ENCODE peak calls at places on chromosomes 2 and 18, in seven cellular contexts. L is kidney tubule cell; H is ACHN; Y is central memory CD4-positive, alpha-beta T cell; Q is HCEC 1CT; I is NCI-H526 treated with DMSO at 0.1 percent for 48 hours; J is astrocyte. X is an unnamed sample.

GRCh38 chr2:36352024-36352398 is 3.6 kb upstream of the CRIM1 start:
- DNase-seq in Y (peak; percentile 27), L (peak; percentile 59), H (peak; percentile 80), I (peak; percentile 34), J (no peak), Q (peak; percentile 57), X (peak; percentile 35)

GRCh38 chr2:235845245-235845644 is 322.9 kb downstream of the GBX2 start:
- DNase-seq in L (no peak), H (no peak), I (no peak), Q (no peak), J (no peak), Y (no peak), X (no peak)

GRCh38 chr2:15906778-15907177 is 33.6 kb upstream of the MYCN start:
- DNase-seq in H (no peak), L (no peak), Q (no peak), J (no peak), I (no peak), Y (no peak), X (no peak)

GRCh38 chr18:62389761-62390481 is 64.8 kb downstream of the TNFRSF11A start:
- DNase-seq in I (no peak), J (peak; percentile 8), L (no peak), Y (no peak), Q (no peak), H (no peak), X (no peak)

GRCh38 chr2:182320106-182320505 is 106.7 kb downstream of the PDE1A start:
- DNase-seq in I (no peak), Q (no peak), L (no peak), Y (no peak), H (no peak), J (no peak), X (no peak)

GRCh38 chr2:234304945-234305344 is 191.9 kb downstream of the ARL4C start:
- DNase-seq in I (no peak), L (peak; percentile 61), J (peak; percentile 47), Q (peak; percentile 54), H (no peak), Y (no peak), X (no peak)

GRCh38 chr2:164964744-164965143 is 9.4 kb upstream of the SLC38A11 start:
- DNase-seq in Q (no peak), L (no peak), I (no peak), H (no peak), Y (no peak), J (no peak), X (no peak)

GRCh38 chr18:34871435-34871834 is 161.3 kb downstream of the DTNA start:
- DNase-seq in H (peak; percentile 23), I (no peak), Q (no peak), Y (no peak), J (no peak), L (peak; percentile 77), X (no peak)

GRCh38 chr18:10164241-10165160 is 250.7 kb downstream of the VAPA start:
- DNase-seq in I (no peak), J (no peak), H (no peak), L (no peak), Q (no peak), Y (no peak), X (no peak)

GRCh38 chr18:32549248-32549842 is 78.7 kb upstream of the GAREM1 start:
- DNase-seq in H (peak; percentile 35), I (peak; percentile 1), J (peak; percentile 9), Q (peak; percentile 27), Y (peak; percentile 16), L (peak; percentile 59), X (no peak)

GRCh38 chr2:215368493-215368809 is 56.6 kb downstream of the ATIC start:
- DNase-seq in J (no peak), H (no peak), I (no peak), Y (no peak), Q (peak; percentile 0), L (no peak), X (no peak)

GRCh38 chr2:47429795-47430194 is 26.8 kb downstream of the MSH2 start:
- DNase-seq in J (peak; percentile 41), H (peak; percentile 16), I (no peak), Y (no peak), L (no peak), Q (peak; percentile 64), X (no peak)

GRCh38 chr2:171244970-171245782 is 84.5 kb upstream of the TLK1 start:
- DNase-seq in J (peak; percentile 10), I (no peak), Q (peak; percentile 29), H (peak; percentile 11), L (peak; percentile 9), Y (no peak), X (no peak)

GRCh38 chr2:88658890-88659881 is 31.9 kb upstream of the EIF2AK3 start:
- DNase-seq in Y (no peak), I (peak; percentile 11), J (peak; percentile 61), H (no peak), Q (peak; percentile 45), L (peak; percentile 21), X (no peak)

GRCh38 chr2:241821460-241822263 is 12.7 kb downstream of the NEU4 start:
- DNase-seq in J (no peak), L (no peak), I (no peak), Q (no peak), H (no peak), Y (no peak), X (no peak)

GRCh38 chr2:181456660-181457120 is 496 bp upstream of the ITGA4 start:
- DNase-seq in Q (peak; percentile 34), I (no peak), L (peak; percentile 25), Y (peak; percentile 80), J (peak; percentile 20), H (no peak), X (peak; percentile 85)

GRCh38 chr2:44038277-44038676 is 42.5 kb upstream of the LRPPRC start:
- DNase-seq in Y (no peak), H (no peak), Q (no peak), I (no peak), L (no peak), J (no peak), X (no peak)

GRCh38 chr2:138671566-138671965 is 108.6 kb downstream of the NXPH2 start:
- DNase-seq in H (no peak), J (no peak), L (no peak), I (no peak), Q (no peak), Y (no peak), X (no peak)

GRCh38 chr18:3891245-3891644 is 441.3 kb downstream of the TGIF1 start:
- DNase-seq in Y (no peak), J (no peak), I (no peak), Q (no peak), L (no peak), H (no peak), X (no peak)

GRCh38 chr18:48541026-48541746 is 2.4 kb downstream of the CTIF start:
- DNase-seq in I (peak; percentile 49), Y (no peak), H (peak; percentile 67), J (peak; percentile 76), Q (peak; percentile 82), L (peak; percentile 81), X (no peak)

GRCh38 chr2:15058628-15059157 is 426.2 kb downstream of the LRATD1 start:
- DNase-seq in I (no peak), J (no peak), Y (no peak), H (no peak), Q (no peak), L (no peak), X (no peak)

GRCh38 chr2:143429932-143430331 is 300.7 kb downstream of the ARHGAP15 start:
- DNase-seq in J (peak; percentile 57), I (no peak), Q (peak; percentile 18), Y (no peak), L (no peak), H (no peak), X (no peak)

GRCh38 chr18:63879684-63880083 is 7.8 kb upstream of the SERPINB2 start:
- DNase-seq in H (no peak), Y (no peak), I (no peak), Q (peak; percentile 5), J (peak; percentile 7), L (no peak), X (no peak)

GRCh38 chr2:172965433-172965832 is 110.2 kb upstream of the MAP3K20 start:
- DNase-seq in L (no peak), Q (no peak), J (no peak), Y (no peak), I (no peak), H (no peak), X (no peak)

GRCh38 chr2:70903171-70903570 is 32.5 kb upstream of the ATP6V1B1 start:
- DNase-seq in J (no peak), Q (no peak), H (no peak), Y (no peak), I (no peak), L (no peak), X (no peak)

GRCh38 chr2:56009758-56010534 is 86.4 kb upstream of the EFEMP1 start:
- DNase-seq in H (peak; percentile 48), Q (peak; percentile 61), J (peak; percentile 39), Y (no peak), L (peak; percentile 59), I (peak; percentile 62), X (no peak)

GRCh38 chr18:74171910-74172606 is 23.7 kb downstream of the TIMM21 start:
- DNase-seq in H (peak; percentile 32), Q (no peak), L (no peak), Y (no peak), J (no peak), I (no peak), X (no peak)

GRCh38 chr2:98592565-98592964 is 15.7 kb downstream of the COA5 start:
- DNase-seq in H (no peak), Q (no peak), I (no peak), J (no peak), L (no peak), Y (no peak), X (no peak)

GRCh38 chr18:9517869-9518268 is 42.6 kb downstream of the RALBP1 start:
- DNase-seq in Q (no peak), L (no peak), H (no peak), Y (no peak), J (no peak), I (no peak), X (no peak)

GRCh38 chr2:37529830-37530452 is 141.5 kb downstream of the CDC42EP3 start:
- DNase-seq in Q (no peak), J (no peak), Y (no peak), H (no peak), I (no peak), L (no peak), X (no peak)

GRCh38 chr2:141941224-141941714 is 189.5 kb downstream of the LRP1B start:
- DNase-seq in H (no peak), I (peak; percentile 30), Y (no peak), J (no peak), L (no peak), Q (no peak), X (no peak)

GRCh38 chr2:98899041-98899702 is 36.9 kb downstream of the CRACDL start:
- DNase-seq in Q (no peak), L (no peak), J (no peak), H (no peak), Y (no peak), I (no peak), X (no peak)

GRCh38 chr2:10238991-10239485 is 63.7 kb upstream of the HPCAL1 start:
- DNase-seq in L (no peak), H (no peak), Y (no peak), Q (no peak), J (no peak), I (no peak), X (no peak)